ENCODE peak calls at places on chromosomes 2 and 18, in six cellular contexts. J is lung, F is left lung, E is tibial nerve, B is PC-3, N is gastrocnemius medialis. M is an unnamed sample.

GRCh38 chr2:138922973-138923563 is 142.9 kb upstream of the NXPH2 start:
- DNase-seq in J (no peak), F (no peak), E (no peak), B (peak; percentile 70), N (no peak), M (no peak)

GRCh38 chr2:188199716-188200128 is 92.0 kb upstream of the GULP1 start:
- DNase-seq in J (no peak), F (no peak), E (no peak), B (peak; percentile 83), N (no peak), M (no peak)

GRCh38 chr2:177733-178132 is 86.1 kb downstream of the SH3YL1 start:
- DNase-seq in J (no peak), F (no peak), E (no peak), B (no peak), N (no peak), M (no peak)

GRCh38 chr18:48939368-48940097 is 11.2 kb downstream of the SMAD7 start:
- DNase-seq in J (no peak), F (no peak), E (peak; percentile 52), B (no peak), N (no peak), M (no peak)

GRCh38 chr2:149652925-149653324 is 65.3 kb upstream of the MMADHC start:
- DNase-seq in J (peak; percentile 40), F (no peak), E (no peak), B (no peak), N (no peak), M (no peak)

GRCh38 chr2:172777431-172777830 is 41.8 kb downstream of the RAPGEF4 start:
- DNase-seq in J (no peak), F (no peak), E (no peak), B (no peak), N (no peak), M (no peak)

GRCh38 chr2:192500550-192501200 is 305.9 kb upstream of the TMEFF2 start:
- DNase-seq in J (no peak), F (no peak), E (no peak), B (peak; percentile 90), N (no peak), M (no peak)

GRCh38 chr2:20650412-20650879 is 452 bp downstream of the HS1BP3 start:
- DNase-seq in J (no peak), F (no peak), E (no peak), B (peak; percentile 16), N (no peak), M (no peak)

GRCh38 chr2:172643142-172643541 is 87.3 kb downstream of the PDK1 start:
- DNase-seq in J (no peak), F (no peak), E (no peak), B (peak; percentile 90), N (no peak), M (no peak)

GRCh38 chr2:39515273-39515896 is 78.3 kb upstream of the MAP4K3 start:
- DNase-seq in J (no peak), F (no peak), E (no peak), B (no peak), N (no peak), M (no peak)

GRCh38 chr18:37299471-37300304 is 265.9 kb downstream of the CELF4 start:
- DNase-seq in J (peak; percentile 85), F (peak; percentile 89), E (peak; percentile 86), B (peak; percentile 80), N (peak; percentile 17), M (peak; percentile 86)

GRCh38 chr2:4412637-4413187 is 709.3 kb downstream of the DCDC2C start:
- DNase-seq in J (no peak), F (no peak), E (no peak), B (no peak), N (no peak), M (no peak)

GRCh38 chr2:177383935-177384334 is 8.6 kb upstream of the AGPS start:
- DNase-seq in J (no peak), F (no peak), E (no peak), B (no peak), N (no peak), M (no peak)

GRCh38 chr2:112006076-112006410 is 49.0 kb upstream of the TMEM87B start:
- DNase-seq in J (no peak), F (no peak), E (no peak), B (peak; percentile 82), N (no peak), M (no peak)

GRCh38 chr2:121596221-121597080 is 52.8 kb downstream of the CLASP1 start:
- DNase-seq in J (no peak), F (peak; percentile 50), E (peak; percentile 18), B (peak; percentile 74), N (no peak), M (no peak)

GRCh38 chr2:99753505-99753904 is 263.7 kb upstream of the REV1 start:
- DNase-seq in J (no peak), F (no peak), E (no peak), B (no peak), N (no peak), M (no peak)

GRCh38 chr2:233814436-233814835 is 36.3 kb downstream of the MROH2A start:
- DNase-seq in J (no peak), F (peak; percentile 7), E (no peak), B (no peak), N (no peak), M (no peak)

GRCh38 chr2:70010222-70011111 is 49.0 kb upstream of the ASPRV1 start:
- DNase-seq in J (no peak), F (peak; percentile 64), E (no peak), B (no peak), N (no peak), M (no peak)

GRCh38 chr2:177680866-177681358 is 288.3 kb downstream of the AGPS start:
- DNase-seq in J (no peak), F (no peak), E (no peak), B (no peak), N (no peak), M (no peak)

GRCh38 chr18:22847392-22847791 is 85.7 kb upstream of the RBBP8 start:
- DNase-seq in J (no peak), F (no peak), E (no peak), B (no peak), N (no peak), M (no peak)

GRCh38 chr18:44702594-44702993 is 21.9 kb downstream of the SETBP1 start:
- DNase-seq in J (no peak), F (no peak), E (no peak), B (no peak), N (no peak), M (no peak)

GRCh38 chr2:227031379-227031778 is 132.6 kb downstream of the COL4A4 start:
- DNase-seq in J (no peak), F (no peak), E (no peak), B (no peak), N (no peak), M (no peak)

GRCh38 chr2:101706819-101707177 is 9.3 kb downstream of the MAP4K4 start:
- DNase-seq in J (no peak), F (no peak), E (no peak), B (no peak), N (no peak), M (no peak)

GRCh38 chr18:45690975-45691815 is 32.8 kb upstream of the SLC14A1 start:
- DNase-seq in J (peak; percentile 79), F (peak; percentile 70), E (peak; percentile 82), B (peak; percentile 78), N (no peak), M (peak; percentile 80)

GRCh38 chr2:2921011-2921720 is 456.5 kb downstream of the EIPR1 start:
- DNase-seq in J (no peak), F (no peak), E (no peak), B (no peak), N (no peak), M (no peak)

GRCh38 chr2:2919026-2919425 is 458.6 kb downstream of the EIPR1 start:
- DNase-seq in J (no peak), F (no peak), E (no peak), B (no peak), N (no peak), M (no peak)

GRCh38 chr2:2919574-2920365 is 457.8 kb downstream of the EIPR1 start:
- DNase-seq in J (no peak), F (no peak), E (no peak), B (no peak), N (no peak), M (no peak)

GRCh38 chr2:2926009-2926857 is 451.4 kb downstream of the EIPR1 start:
- DNase-seq in J (no peak), F (no peak), E (no peak), B (no peak), N (no peak), M (no peak)

DNA sequence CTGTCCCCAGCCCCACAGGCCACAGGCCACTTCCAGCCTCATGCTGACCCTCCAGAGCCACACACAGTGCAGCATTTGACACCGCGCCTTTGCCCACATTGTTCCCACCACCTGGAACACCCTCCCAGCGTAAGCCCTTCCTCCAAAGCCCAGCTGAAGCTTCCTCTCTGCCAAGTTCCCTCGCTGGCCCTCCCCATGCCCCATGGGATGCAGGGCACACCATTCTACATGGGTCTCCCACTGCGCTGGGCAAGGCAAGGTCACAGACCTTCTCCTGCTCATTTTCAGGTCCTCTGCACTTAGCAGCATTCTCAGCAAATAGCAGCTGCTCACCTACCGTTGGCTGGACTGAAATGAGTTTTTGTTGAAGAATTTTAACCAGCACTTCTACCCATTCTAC is 455.5 kb downstream of the EIPR1 start:
- DNase-seq in J (no peak), F (no peak), E (no peak), B (no peak), N (no peak), M (no peak)
- TF ChIP-seq CTCF in J (no peak), F (no peak), E (no peak), B (no peak), N (no peak), M (no peak)

GRCh38 chr2:56671973-56672569 is 488.3 kb downstream of the CCDC85A start:
- DNase-seq in J (no peak), F (no peak), E (no peak), B (peak; percentile 37), N (no peak), M (no peak)
- TF ChIP-seq CTCF in J (no peak), F (no peak), E (no peak), B (peak; percentile 44), N (no peak), M (no peak)

GRCh38 chr2:151616760-151617339 is 117.4 kb downstream of the NEB start:
- DNase-seq in J (no peak), F (no peak), E (no peak), B (no peak), N (no peak), M (no peak)
- TF ChIP-seq CTCF in J (no peak), F (no peak), E (no peak), B (peak; percentile 33), N (no peak), M (no peak)

GRCh38 chr2:171541202-171541884 is 19.1 kb downstream of the CYBRD1 start:
- DNase-seq in J (no peak), F (no peak), E (no peak), B (peak; percentile 51), N (no peak), M (no peak)
- TF ChIP-seq CTCF in J (no peak), F (no peak), E (peak; percentile 18), B (peak; percentile 72), N (no peak), M (no peak)

GRCh38 chr2:41827354-41827971 is 220.4 kb upstream of the PKDCC start:
- DNase-seq in J (no peak), F (no peak), E (no peak), B (no peak), N (no peak), M (no peak)
- TF ChIP-seq CTCF in J (no peak), F (no peak), E (no peak), B (no peak), N (no peak), M (no peak)

M was measured in omental fat pad.